ENCODE peak calls at places on chromosomes 3 and 15, in ten cellular contexts. One of them, this sample, is unnamed.

GRCh38 chr3:188571531-188572115 is 417.7 kb downstream of the LPP start:
- DNase-seq in heart left ventricle: no peak
- DNase-seq in germinal center: no peak
- DNase-seq in lower leg skin: no peak
- DNase-seq in NCI-H1105: no peak
- DNase-seq in transverse colon: no peak
- DNase-seq in amygdala: no peak
- DNase-seq in body of pancreas: no peak
- DNase-seq in HuH-7.5: no peak
- DNase-seq in SHP77 treated with DMSO at 0.1 percent for 48 hours: no peak
- DNase-seq in this sample: no peak

GRCh38 chr3:64117483-64117882 is 94.2 kb upstream of the PSMD6 start:
- DNase-seq in heart left ventricle: no peak
- DNase-seq in germinal center: no peak
- DNase-seq in lower leg skin: no peak
- DNase-seq in NCI-H1105: no peak
- DNase-seq in transverse colon: no peak
- DNase-seq in amygdala: no peak
- DNase-seq in body of pancreas: no peak
- DNase-seq in HuH-7.5: no peak
- DNase-seq in SHP77 treated with DMSO at 0.1 percent for 48 hours: no peak
- DNase-seq in this sample: no peak

GRCh38 chr3:133413166-133414020 is 13.5 kb downstream of the BFSP2 start:
- DNase-seq in heart left ventricle: no peak
- DNase-seq in germinal center: no peak
- DNase-seq in lower leg skin: no peak
- DNase-seq in NCI-H1105: no peak
- DNase-seq in transverse colon: no peak
- DNase-seq in amygdala: no peak
- DNase-seq in body of pancreas: peak; percentile 22
- DNase-seq in HuH-7.5: no peak
- DNase-seq in SHP77 treated with DMSO at 0.1 percent for 48 hours: peak; percentile 62
- DNase-seq in this sample: no peak

GRCh38 chr3:81891496-81891895 is 130.1 kb upstream of the GBE1 start:
- DNase-seq in heart left ventricle: no peak
- DNase-seq in germinal center: no peak
- DNase-seq in lower leg skin: no peak
- DNase-seq in NCI-H1105: no peak
- DNase-seq in transverse colon: no peak
- DNase-seq in amygdala: no peak
- DNase-seq in body of pancreas: no peak
- DNase-seq in HuH-7.5: no peak
- DNase-seq in SHP77 treated with DMSO at 0.1 percent for 48 hours: no peak
- DNase-seq in this sample: peak; percentile 19

GRCh38 chr3:140273542-140274195 is 338.7 kb downstream of the CLSTN2 start:
- DNase-seq in heart left ventricle: no peak
- DNase-seq in germinal center: no peak
- DNase-seq in lower leg skin: no peak
- DNase-seq in NCI-H1105: no peak
- DNase-seq in transverse colon: no peak
- DNase-seq in amygdala: no peak
- DNase-seq in body of pancreas: no peak
- DNase-seq in HuH-7.5: no peak
- DNase-seq in SHP77 treated with DMSO at 0.1 percent for 48 hours: no peak
- DNase-seq in this sample: no peak

GRCh38 chr3:196055683-196056270 is 26.1 kb downstream of the TFRC start:
- DNase-seq in heart left ventricle: no peak
- DNase-seq in germinal center: no peak
- DNase-seq in lower leg skin: no peak
- DNase-seq in NCI-H1105: no peak
- DNase-seq in transverse colon: no peak
- DNase-seq in amygdala: no peak
- DNase-seq in body of pancreas: peak; percentile 10
- DNase-seq in HuH-7.5: no peak
- DNase-seq in SHP77 treated with DMSO at 0.1 percent for 48 hours: no peak
- DNase-seq in this sample: no peak

GRCh38 chr15:39171944-39172368 is 408.9 kb upstream of the THBS1 start:
- DNase-seq in heart left ventricle: peak; percentile 50
- DNase-seq in germinal center: no peak
- DNase-seq in lower leg skin: peak; percentile 87
- DNase-seq in NCI-H1105: peak; percentile 69
- DNase-seq in transverse colon: peak; percentile 41
- DNase-seq in amygdala: peak; percentile 3
- DNase-seq in body of pancreas: peak; percentile 64
- DNase-seq in HuH-7.5: peak; percentile 11
- DNase-seq in SHP77 treated with DMSO at 0.1 percent for 48 hours: peak; percentile 91
- DNase-seq in this sample: peak; percentile 83

GRCh38 chr3:58868101-58868779 is 181.6 kb downstream of the CFAP20DC start:
- DNase-seq in heart left ventricle: no peak
- DNase-seq in germinal center: peak; percentile 45
- DNase-seq in lower leg skin: no peak
- DNase-seq in NCI-H1105: no peak
- DNase-seq in transverse colon: no peak
- DNase-seq in amygdala: no peak
- DNase-seq in body of pancreas: no peak
- DNase-seq in HuH-7.5: no peak
- DNase-seq in SHP77 treated with DMSO at 0.1 percent for 48 hours: no peak
- DNase-seq in this sample: no peak

GRCh38 chr15:61769557-61769956 is 290.7 kb downstream of the VPS13C start:
- DNase-seq in heart left ventricle: no peak
- DNase-seq in germinal center: no peak
- DNase-seq in lower leg skin: no peak
- DNase-seq in NCI-H1105: no peak
- DNase-seq in transverse colon: no peak
- DNase-seq in amygdala: no peak
- DNase-seq in body of pancreas: no peak
- DNase-seq in HuH-7.5: no peak
- DNase-seq in SHP77 treated with DMSO at 0.1 percent for 48 hours: no peak
- DNase-seq in this sample: no peak

GRCh38 chr3:189132125-189132744 is 39.5 kb upstream of the TPRG1 start:
- DNase-seq in heart left ventricle: peak; percentile 13
- DNase-seq in germinal center: no peak
- DNase-seq in lower leg skin: no peak
- DNase-seq in NCI-H1105: no peak
- DNase-seq in transverse colon: peak; percentile 59
- DNase-seq in amygdala: no peak
- DNase-seq in body of pancreas: peak; percentile 30
- DNase-seq in HuH-7.5: no peak
- DNase-seq in SHP77 treated with DMSO at 0.1 percent for 48 hours: no peak
- DNase-seq in this sample: no peak

GRCh38 chr3:30535515-30535914 is 70.9 kb upstream of the TGFBR2 start:
- DNase-seq in heart left ventricle: no peak
- DNase-seq in germinal center: no peak
- DNase-seq in lower leg skin: no peak
- DNase-seq in NCI-H1105: no peak
- DNase-seq in transverse colon: no peak
- DNase-seq in amygdala: no peak
- DNase-seq in body of pancreas: no peak
- DNase-seq in HuH-7.5: no peak
- DNase-seq in SHP77 treated with DMSO at 0.1 percent for 48 hours: no peak
- DNase-seq in this sample: no peak

GRCh38 chr15:40197434-40197833 is 36.6 kb downstream of the BUB1B start:
- DNase-seq in heart left ventricle: no peak
- DNase-seq in germinal center: no peak
- DNase-seq in lower leg skin: no peak
- DNase-seq in NCI-H1105: no peak
- DNase-seq in transverse colon: no peak
- DNase-seq in amygdala: no peak
- DNase-seq in body of pancreas: no peak
- DNase-seq in HuH-7.5: no peak
- DNase-seq in SHP77 treated with DMSO at 0.1 percent for 48 hours: no peak
- DNase-seq in this sample: no peak

GRCh38 chr3:12440927-12441326 is 43.4 kb upstream of the TSEN2 start:
- DNase-seq in heart left ventricle: peak; percentile 62
- DNase-seq in germinal center: no peak
- DNase-seq in lower leg skin: peak; percentile 87
- DNase-seq in NCI-H1105: no peak
- DNase-seq in transverse colon: no peak
- DNase-seq in amygdala: no peak
- DNase-seq in body of pancreas: peak; percentile 25
- DNase-seq in HuH-7.5: no peak
- DNase-seq in SHP77 treated with DMSO at 0.1 percent for 48 hours: no peak
- DNase-seq in this sample: no peak

GRCh38 chr15:49415638-49416037 is 7.4 kb upstream of the FGF7 start:
- DNase-seq in heart left ventricle: no peak
- DNase-seq in germinal center: no peak
- DNase-seq in lower leg skin: no peak
- DNase-seq in NCI-H1105: no peak
- DNase-seq in transverse colon: no peak
- DNase-seq in amygdala: no peak
- DNase-seq in body of pancreas: no peak
- DNase-seq in HuH-7.5: no peak
- DNase-seq in SHP77 treated with DMSO at 0.1 percent for 48 hours: no peak
- DNase-seq in this sample: no peak

GRCh38 chr15:60913901-60914300 is 315.2 kb downstream of the RORA start:
- DNase-seq in heart left ventricle: no peak
- DNase-seq in germinal center: no peak
- DNase-seq in lower leg skin: no peak
- DNase-seq in NCI-H1105: no peak
- DNase-seq in transverse colon: no peak
- DNase-seq in amygdala: no peak
- DNase-seq in body of pancreas: no peak
- DNase-seq in HuH-7.5: no peak
- DNase-seq in SHP77 treated with DMSO at 0.1 percent for 48 hours: peak; percentile 13
- DNase-seq in this sample: no peak

GRCh38 chr3:40992023-40992422 is 207.3 kb upstream of the CTNNB1 start:
- DNase-seq in heart left ventricle: no peak
- DNase-seq in germinal center: no peak
- DNase-seq in lower leg skin: no peak
- DNase-seq in NCI-H1105: no peak
- DNase-seq in transverse colon: no peak
- DNase-seq in amygdala: no peak
- DNase-seq in body of pancreas: no peak
- DNase-seq in HuH-7.5: no peak
- DNase-seq in SHP77 treated with DMSO at 0.1 percent for 48 hours: no peak
- DNase-seq in this sample: no peak

GRCh38 chr15:98555173-98555515 is 93.2 kb upstream of the IGF1R start:
- DNase-seq in heart left ventricle: no peak
- DNase-seq in germinal center: no peak
- DNase-seq in lower leg skin: no peak
- DNase-seq in NCI-H1105: no peak
- DNase-seq in transverse colon: no peak
- DNase-seq in amygdala: no peak
- DNase-seq in body of pancreas: peak; percentile 62
- DNase-seq in HuH-7.5: no peak
- DNase-seq in SHP77 treated with DMSO at 0.1 percent for 48 hours: no peak
- DNase-seq in this sample: no peak

GRCh38 chr3:32954506-32954905 is 3.1 kb downstream of the CCR4 start:
- DNase-seq in heart left ventricle: no peak
- DNase-seq in germinal center: no peak
- DNase-seq in lower leg skin: peak; percentile 58
- DNase-seq in NCI-H1105: no peak
- DNase-seq in transverse colon: no peak
- DNase-seq in amygdala: no peak
- DNase-seq in body of pancreas: no peak
- DNase-seq in HuH-7.5: no peak
- DNase-seq in SHP77 treated with DMSO at 0.1 percent for 48 hours: no peak
- DNase-seq in this sample: no peak

GRCh38 chr3:49238274-49239127 is 38.5 kb downstream of the C3orf62 start:
- DNase-seq in heart left ventricle: peak; percentile 29
- DNase-seq in germinal center: no peak
- DNase-seq in lower leg skin: peak; percentile 88
- DNase-seq in NCI-H1105: no peak
- DNase-seq in transverse colon: peak; percentile 33
- DNase-seq in amygdala: no peak
- DNase-seq in body of pancreas: peak; percentile 20
- DNase-seq in HuH-7.5: no peak
- DNase-seq in SHP77 treated with DMSO at 0.1 percent for 48 hours: no peak
- DNase-seq in this sample: no peak

GRCh38 chr3:193831495-193832455 is 238.8 kb downstream of the OPA1 start:
- DNase-seq in heart left ventricle: no peak
- DNase-seq in germinal center: peak; percentile 27
- DNase-seq in lower leg skin: peak; percentile 90
- DNase-seq in NCI-H1105: peak; percentile 58
- DNase-seq in transverse colon: no peak
- DNase-seq in amygdala: peak; percentile 65
- DNase-seq in body of pancreas: peak; percentile 60
- DNase-seq in HuH-7.5: no peak
- DNase-seq in SHP77 treated with DMSO at 0.1 percent for 48 hours: no peak
- DNase-seq in this sample: peak; percentile 67

GRCh38 chr3:14424711-14425573 is 22.5 kb downstream of the SLC6A6 start:
- DNase-seq in heart left ventricle: no peak
- DNase-seq in germinal center: no peak
- DNase-seq in lower leg skin: no peak
- DNase-seq in NCI-H1105: no peak
- DNase-seq in transverse colon: peak; percentile 45
- DNase-seq in amygdala: no peak
- DNase-seq in body of pancreas: peak; percentile 15
- DNase-seq in HuH-7.5: no peak
- DNase-seq in SHP77 treated with DMSO at 0.1 percent for 48 hours: no peak
- DNase-seq in this sample: no peak

GRCh38 chr3:13770390-13771169 is 109.3 kb downstream of the WNT7A start:
- DNase-seq in heart left ventricle: no peak
- DNase-seq in germinal center: no peak
- DNase-seq in lower leg skin: peak; percentile 72
- DNase-seq in NCI-H1105: no peak
- DNase-seq in transverse colon: no peak
- DNase-seq in amygdala: no peak
- DNase-seq in body of pancreas: peak; percentile 22
- DNase-seq in HuH-7.5: no peak
- DNase-seq in SHP77 treated with DMSO at 0.1 percent for 48 hours: no peak
- DNase-seq in this sample: peak; percentile 65

GRCh38 chr3:113758389-113759029 is 11.7 kb downstream of the ATP6V1A start:
- DNase-seq in heart left ventricle: no peak
- DNase-seq in germinal center: no peak
- DNase-seq in lower leg skin: no peak
- DNase-seq in NCI-H1105: no peak
- DNase-seq in transverse colon: no peak
- DNase-seq in amygdala: no peak
- DNase-seq in body of pancreas: no peak
- DNase-seq in HuH-7.5: no peak
- DNase-seq in SHP77 treated with DMSO at 0.1 percent for 48 hours: no peak
- DNase-seq in this sample: no peak

GRCh38 chr15:42151736-42152135 is 4.7 kb downstream of the PLA2G4F start:
- DNase-seq in heart left ventricle: no peak
- DNase-seq in germinal center: no peak
- DNase-seq in lower leg skin: peak; percentile 70
- DNase-seq in NCI-H1105: no peak
- DNase-seq in transverse colon: no peak
- DNase-seq in amygdala: no peak
- DNase-seq in body of pancreas: no peak
- DNase-seq in HuH-7.5: no peak
- DNase-seq in SHP77 treated with DMSO at 0.1 percent for 48 hours: no peak
- DNase-seq in this sample: no peak

GRCh38 chr15:90664650-90665287 is 52.4 kb upstream of the BLM start:
- DNase-seq in heart left ventricle: peak; percentile 30
- DNase-seq in germinal center: peak; percentile 31
- DNase-seq in lower leg skin: peak; percentile 90
- DNase-seq in NCI-H1105: no peak
- DNase-seq in transverse colon: peak; percentile 31
- DNase-seq in amygdala: peak; percentile 49
- DNase-seq in body of pancreas: peak; percentile 44
- DNase-seq in HuH-7.5: peak; percentile 90
- DNase-seq in SHP77 treated with DMSO at 0.1 percent for 48 hours: peak; percentile 33
- DNase-seq in this sample: peak; percentile 74

GRCh38 chr3:165839296-165840076 is 2.3 kb upstream of the BCHE start:
- DNase-seq in heart left ventricle: no peak
- DNase-seq in germinal center: no peak
- DNase-seq in lower leg skin: no peak
- DNase-seq in NCI-H1105: no peak
- DNase-seq in transverse colon: no peak
- DNase-seq in amygdala: no peak
- DNase-seq in body of pancreas: no peak
- DNase-seq in HuH-7.5: no peak
- DNase-seq in SHP77 treated with DMSO at 0.1 percent for 48 hours: no peak
- DNase-seq in this sample: peak; percentile 9

GRCh38 chr3:110971010-110971585 is 100.5 kb upstream of the NECTIN3 start:
- DNase-seq in heart left ventricle: no peak
- DNase-seq in germinal center: no peak
- DNase-seq in lower leg skin: no peak
- DNase-seq in NCI-H1105: no peak
- DNase-seq in transverse colon: no peak
- DNase-seq in amygdala: no peak
- DNase-seq in body of pancreas: no peak
- DNase-seq in HuH-7.5: no peak
- DNase-seq in SHP77 treated with DMSO at 0.1 percent for 48 hours: no peak
- DNase-seq in this sample: no peak

GRCh38 chr3:13563911-13564310 is 15.0 kb downstream of the FBLN2 start:
- DNase-seq in heart left ventricle: no peak
- DNase-seq in germinal center: no peak
- DNase-seq in lower leg skin: no peak
- DNase-seq in NCI-H1105: no peak
- DNase-seq in transverse colon: no peak
- DNase-seq in amygdala: no peak
- DNase-seq in body of pancreas: no peak
- DNase-seq in HuH-7.5: no peak
- DNase-seq in SHP77 treated with DMSO at 0.1 percent for 48 hours: no peak
- DNase-seq in this sample: no peak

This sample was measured in iPS-NIHi11.